ENCODE peak calls at places on chromosomes 7 and 10, in seven cellular contexts. G, I, E, L, Y, S and R are unnamed samples.

GRCh38 chr7:49346200-49346899 is 422.0 kb downstream of the CDC14C start:
- DNase-seq in G (no peak), I (no peak), E (no peak), L (no peak), Y (no peak), S (no peak), R (no peak)

GRCh38 chr7:5709347-5709950 is 72.0 kb downstream of the RNF216 start:
- DNase-seq in G (no peak), I (no peak), E (peak; percentile 33), L (no peak), Y (no peak), S (no peak), R (no peak)

GRCh38 chr7:129010075-129010474 is 44.8 kb downstream of the TNPO3 start:
- DNase-seq in G (peak; percentile 70), I (no peak), E (no peak), L (no peak), Y (no peak), S (no peak), R (no peak)

GRCh38 chr10:29860159-29860558 is 199.2 kb downstream of the JCAD start:
- DNase-seq in G (no peak), I (no peak), E (peak; percentile 12), L (no peak), Y (no peak), S (no peak), R (no peak)

GRCh38 chr10:91672021-91672608 is 39.2 kb upstream of the PPP1R3C start:
- DNase-seq in G (no peak), I (no peak), E (peak; percentile 82), L (no peak), Y (no peak), S (no peak), R (peak; percentile 11)

GRCh38 chr10:49185213-49185612 is 3.0 kb downstream of the TMEM273 start:
- DNase-seq in G (no peak), I (no peak), E (no peak), L (no peak), Y (no peak), S (no peak), R (no peak)

GRCh38 chr7:16708980-16709379 is 44.6 kb upstream of the TSPAN13 start:
- DNase-seq in G (no peak), I (no peak), E (peak; percentile 98), L (no peak), Y (no peak), S (no peak), R (no peak)

GRCh38 chr7:19663816-19664531 is 44.9 kb downstream of the POLR1F start:
- DNase-seq in G (no peak), I (no peak), E (no peak), L (no peak), Y (no peak), S (no peak), R (no peak)

GRCh38 chr10:113176652-113177155 is 226.7 kb downstream of the TCF7L2 start:
- DNase-seq in G (no peak), I (no peak), E (no peak), L (no peak), Y (no peak), S (no peak), R (no peak)

GRCh38 chr10:7218974-7219373 is 191.9 kb downstream of the SFMBT2 start:
- DNase-seq in G (no peak), I (no peak), E (peak; percentile 17), L (no peak), Y (no peak), S (no peak), R (no peak)

GRCh38 chr7:151599401-151600227 is 79.9 kb upstream of the RHEB start:
- DNase-seq in G (no peak), I (no peak), E (peak; percentile 93), L (peak; percentile 68), Y (no peak), S (peak; percentile 68), R (no peak)

DNA sequence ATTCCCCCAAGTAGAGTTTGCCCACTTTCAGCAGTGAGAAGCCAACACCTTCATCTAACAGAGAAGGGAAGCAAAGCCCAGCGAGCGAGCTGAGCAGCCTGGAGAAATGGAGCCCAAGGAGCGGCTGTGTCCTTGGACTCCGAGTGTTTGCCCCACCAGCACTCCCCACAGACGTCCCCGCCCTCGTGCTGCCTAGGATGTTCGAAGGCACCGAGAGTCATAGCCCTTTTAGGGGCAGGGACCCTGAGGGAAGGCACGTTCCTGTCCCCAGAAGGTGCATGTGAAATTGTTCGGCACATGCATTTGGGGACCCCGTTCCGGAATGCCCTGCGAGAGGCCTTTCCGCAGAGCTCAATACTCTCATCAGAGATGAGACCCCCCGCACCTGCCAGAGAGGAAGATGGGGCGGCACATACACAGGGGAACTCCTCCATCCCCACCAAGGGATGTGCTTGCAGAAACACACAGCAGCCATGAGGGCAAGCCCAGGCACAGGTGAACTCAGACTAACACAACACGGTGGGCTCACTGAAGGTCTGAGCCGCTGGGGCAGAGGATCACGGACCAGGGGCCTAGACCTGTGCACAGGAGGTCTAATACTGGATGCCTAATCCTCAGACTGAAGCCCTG is 131.0 kb downstream of the DLG5 start:
- DNase-seq in G (no peak), I (no peak), E (no peak), L (no peak), Y (no peak), S (no peak), R (no peak)
- H3K4me1 ChIP-seq in G (no peaks in the 10 kb centered on the region), I (no peaks in the 10 kb centered on the region), E (no peaks in the 10 kb centered on the region), L (no peaks in the 10 kb centered on the region), Y (no peaks in the 10 kb centered on the region), S (no peaks in the 10 kb centered on the region), R (no peaks in the 10 kb centered on the region)

DNA sequence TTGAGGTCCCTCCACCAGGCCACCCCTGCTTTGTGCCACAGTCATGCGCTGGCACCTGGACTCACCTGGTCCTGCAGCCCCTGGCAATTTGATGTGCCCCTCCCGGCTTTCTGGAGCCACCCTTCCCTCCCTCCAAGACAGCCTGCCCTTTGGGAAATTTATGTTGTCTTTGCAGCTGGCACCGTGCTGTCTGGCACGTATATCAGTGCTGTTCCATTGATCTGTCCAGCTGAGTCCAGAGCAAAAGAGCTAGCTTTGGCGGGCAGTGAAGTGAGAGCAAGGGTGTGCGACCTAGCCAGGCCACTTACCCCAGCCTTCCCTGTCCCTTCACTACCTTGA is 5.7 kb downstream of the RARRES2 start:
- DNase-seq in G (no peak), I (no peak), E (no peak), L (no peak), Y (no peak), S (no peak), R (no peak)
- H3K36me3 ChIP-seq in G (no peaks in the 10 kb centered on the region), I (peaks cover 14% of the 10 kb centered on the region), E (no peaks in the 10 kb centered on the region), L (no peaks in the 10 kb centered on the region), Y (no peaks in the 10 kb centered on the region), S (no peaks in the 10 kb centered on the region), R (no peaks in the 10 kb centered on the region)

GRCh38 chr10:121338206-121338991 is 259.8 kb downstream of the FGFR2 start:
- DNase-seq in G (no peak), I (no peak), E (no peak), L (no peak), Y (no peak), S (no peak), R (no peak)

GRCh38 chr10:121339136-121339535 is 259.1 kb downstream of the FGFR2 start:
- DNase-seq in G (no peak), I (no peak), E (no peak), L (no peak), Y (no peak), S (no peak), R (no peak)

GRCh38 chr10:121335386-121335925 is 262.8 kb downstream of the FGFR2 start:
- DNase-seq in G (no peak), I (no peak), E (no peak), L (no peak), Y (no peak), S (no peak), R (no peak)

GRCh38 chr10:121337356-121337936 is 260.8 kb downstream of the FGFR2 start:
- DNase-seq in G (no peak), I (no peak), E (no peak), L (no peak), Y (no peak), S (no peak), R (no peak)

DNA sequence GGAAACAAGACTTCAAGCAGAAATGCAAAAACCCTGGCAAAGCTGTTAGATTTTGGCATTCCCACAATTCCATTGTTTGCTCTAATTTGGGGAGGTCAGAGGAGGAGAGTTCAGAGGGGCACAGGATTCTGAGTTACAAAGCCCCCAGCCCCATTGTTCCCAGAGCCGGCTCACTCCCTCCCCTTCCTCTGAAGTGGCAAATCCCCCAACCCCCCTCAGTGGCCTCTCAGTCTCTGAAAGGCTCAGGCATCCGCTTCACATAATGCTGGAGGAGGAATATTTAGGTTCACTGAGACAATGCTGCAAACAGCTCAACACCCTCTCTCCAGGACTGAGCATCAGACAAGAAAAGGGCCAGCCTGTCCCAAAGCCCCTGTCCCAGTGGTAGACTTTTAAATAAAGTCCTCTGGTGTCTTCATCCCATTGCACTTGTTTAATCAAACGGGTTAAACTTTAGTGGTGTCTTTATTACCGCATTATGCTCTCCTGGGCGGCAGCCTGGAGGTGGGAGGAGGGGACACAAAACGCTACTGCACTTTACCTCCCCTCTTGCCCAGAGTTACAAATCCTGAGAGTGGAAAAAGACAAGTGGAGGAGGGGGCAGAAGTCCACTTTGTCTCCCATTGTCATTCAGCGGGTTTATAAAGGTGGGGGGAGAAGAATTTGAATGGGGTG is 257.9 kb downstream of the FGFR2 start:
- DNase-seq in G (no peak), I (no peak), E (no peak), L (no peak), Y (no peak), S (no peak), R (peak; percentile 55)
- H3K4me1 ChIP-seq in G (no peaks in the 10 kb centered on the region), I (peaks cover 6% of the 10 kb centered on the region), E (no peaks in the 10 kb centered on the region), L (no peaks in the 10 kb centered on the region), Y (peaks cover 4% of the 10 kb centered on the region), S (no peaks in the 10 kb centered on the region), R (peaks cover 24% of the 10 kb centered on the region)

GRCh38 chr7:155683714-155684113 is 39.3 kb downstream of the RBM33 start:
- DNase-seq in G (no peak), I (no peak), E (no peak), L (no peak), Y (no peak), S (no peak), R (no peak)

GRCh38 chr7:155683098-155683497 is 38.6 kb downstream of the RBM33 start:
- DNase-seq in G (no peak), I (no peak), E (no peak), L (no peak), Y (no peak), S (no peak), R (no peak)

GRCh38 chr7:155684546-155684945 is 40.1 kb downstream of the RBM33 start:
- DNase-seq in G (no peak), I (no peak), E (no peak), L (no peak), Y (no peak), S (no peak), R (no peak)

GRCh38 chr7:155685791-155686160 is 41.3 kb downstream of the RBM33 start:
- DNase-seq in G (no peak), I (no peak), E (no peak), L (no peak), Y (no peak), S (no peak), R (no peak)

DNA sequence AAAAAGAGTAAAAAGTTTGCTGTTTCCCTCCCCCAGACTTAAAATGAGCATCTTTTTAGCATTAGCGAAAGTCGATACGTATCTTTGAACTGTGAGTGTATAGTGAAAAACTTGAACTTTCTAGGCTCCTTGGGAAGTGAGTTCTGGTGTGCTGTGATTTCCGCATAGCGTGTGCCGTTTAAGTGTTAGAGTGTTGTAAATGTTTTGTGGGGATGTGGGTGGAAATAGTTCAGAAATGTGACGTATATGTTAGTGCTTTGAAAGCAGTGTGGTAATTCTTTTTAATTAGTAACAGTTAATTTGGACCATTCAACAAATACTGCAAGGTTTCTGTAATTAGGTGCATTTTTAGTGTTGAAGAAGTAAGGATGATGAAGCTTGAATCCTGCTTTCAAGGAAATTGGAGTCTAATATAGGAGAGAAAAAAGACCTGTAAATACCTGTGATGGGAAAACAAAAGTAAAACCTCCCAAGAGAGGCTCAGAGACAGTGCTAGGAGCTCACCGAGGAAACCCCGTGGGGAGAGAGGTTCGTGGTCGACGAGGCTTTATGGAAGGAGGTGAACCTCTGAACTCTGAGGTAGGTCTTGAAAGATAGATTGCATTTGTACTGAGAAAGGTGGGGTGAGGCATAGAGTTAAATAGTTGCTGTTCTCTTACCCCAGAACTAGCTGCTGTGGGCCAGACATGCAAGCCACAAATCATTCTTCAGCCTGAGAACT is 40.8 kb downstream of the RBM33 start:
- DNase-seq in G (no peak), I (no peak), E (no peak), L (no peak), Y (no peak), S (no peak), R (no peak)
- H3K36me3 ChIP-seq in G (peaks cover 6% of the 10 kb centered on the region), I (peaks cover 3% of the 10 kb centered on the region), E (peaks cover 20% of the 10 kb centered on the region), L (peaks cover 21% of the 10 kb centered on the region), Y (peaks cover 40% of the 10 kb centered on the region), S (peaks cover 15% of the 10 kb centered on the region), R (peaks cover 17% of the 10 kb centered on the region)